ENCODE peak calls at places on chromosomes 16 and 17, in nine cellular contexts. One of them, this sample, is unnamed.

GRCh38 chr17:72945468-72945867 is 147.0 kb downstream of the SLC39A11 start:
- DNase-seq in HepG2: no peak
- DNase-seq in NCI-H1048: no peak
- DNase-seq in colonic mucosa: no peak
- DNase-seq in RPMI7951: no peak
- DNase-seq in stimulated activated CD4-positive, alpha-beta T cell treated with anti-CD3 and anti-CD28 coated beads, Interleukin-4, amount 100 ng/mL, for 4 hours: no peak
- DNase-seq in effector CD4-positive, alpha-beta T cell: no peak
- DNase-seq in NT2/D1: no peak
- DNase-seq in activated naive CD8-positive, alpha-beta T cell treated with anti-CD3 and anti-CD28 coated beads for 36 hours: no peak
- DNase-seq in this sample: no peak

GRCh38 chr17:15490634-15491261 is 23.3 kb upstream of the CDRT4 start:
- DNase-seq in HepG2: no peak
- DNase-seq in NCI-H1048: no peak
- DNase-seq in colonic mucosa: peak
- DNase-seq in RPMI7951: peak
- DNase-seq in stimulated activated CD4-positive, alpha-beta T cell treated with anti-CD3 and anti-CD28 coated beads, Interleukin-4, amount 100 ng/mL, for 4 hours: no peak
- DNase-seq in effector CD4-positive, alpha-beta T cell: no peak
- DNase-seq in NT2/D1: peak
- DNase-seq in activated naive CD8-positive, alpha-beta T cell treated with anti-CD3 and anti-CD28 coated beads for 36 hours: no peak
- DNase-seq in this sample: peak

GRCh38 chr16:86073103-86073625 is 174.2 kb downstream of the IRF8 start:
- DNase-seq in HepG2: no peak
- DNase-seq in NCI-H1048: no peak
- DNase-seq in colonic mucosa: no peak
- DNase-seq in RPMI7951: no peak
- DNase-seq in stimulated activated CD4-positive, alpha-beta T cell treated with anti-CD3 and anti-CD28 coated beads, Interleukin-4, amount 100 ng/mL, for 4 hours: no peak
- DNase-seq in effector CD4-positive, alpha-beta T cell: no peak
- DNase-seq in NT2/D1: no peak
- DNase-seq in activated naive CD8-positive, alpha-beta T cell treated with anti-CD3 and anti-CD28 coated beads for 36 hours: no peak
- DNase-seq in this sample: no peak

GRCh38 chr16:84829168-84829965 is 9.6 kb downstream of the CRISPLD2 start:
- DNase-seq in HepG2: no peak
- DNase-seq in NCI-H1048: no peak
- DNase-seq in colonic mucosa: peak
- DNase-seq in RPMI7951: peak
- DNase-seq in stimulated activated CD4-positive, alpha-beta T cell treated with anti-CD3 and anti-CD28 coated beads, Interleukin-4, amount 100 ng/mL, for 4 hours: no peak
- DNase-seq in effector CD4-positive, alpha-beta T cell: no peak
- DNase-seq in NT2/D1: no peak
- DNase-seq in activated naive CD8-positive, alpha-beta T cell treated with anti-CD3 and anti-CD28 coated beads for 36 hours: no peak
- DNase-seq in this sample: no peak

GRCh38 chr17:57823469-57824401 is 26.1 kb downstream of the MRPS23 start:
- DNase-seq in HepG2: no peak
- DNase-seq in NCI-H1048: no peak
- DNase-seq in colonic mucosa: no peak
- DNase-seq in RPMI7951: peak
- DNase-seq in stimulated activated CD4-positive, alpha-beta T cell treated with anti-CD3 and anti-CD28 coated beads, Interleukin-4, amount 100 ng/mL, for 4 hours: no peak
- DNase-seq in effector CD4-positive, alpha-beta T cell: no peak
- DNase-seq in NT2/D1: no peak
- DNase-seq in activated naive CD8-positive, alpha-beta T cell treated with anti-CD3 and anti-CD28 coated beads for 36 hours: no peak
- DNase-seq in this sample: no peak

GRCh38 chr17:68089881-68090280 is 54.3 kb downstream of the KPNA2 start:
- DNase-seq in HepG2: peak
- DNase-seq in NCI-H1048: no peak
- DNase-seq in colonic mucosa: peak
- DNase-seq in RPMI7951: peak
- DNase-seq in stimulated activated CD4-positive, alpha-beta T cell treated with anti-CD3 and anti-CD28 coated beads, Interleukin-4, amount 100 ng/mL, for 4 hours: no peak
- DNase-seq in effector CD4-positive, alpha-beta T cell: no peak
- DNase-seq in NT2/D1: peak
- DNase-seq in activated naive CD8-positive, alpha-beta T cell treated with anti-CD3 and anti-CD28 coated beads for 36 hours: no peak
- DNase-seq in this sample: no peak

GRCh38 chr17:65027305-65027704 is 29.2 kb downstream of the GNA13 start:
- DNase-seq in HepG2: peak
- DNase-seq in NCI-H1048: no peak
- DNase-seq in colonic mucosa: no peak
- DNase-seq in RPMI7951: peak
- DNase-seq in stimulated activated CD4-positive, alpha-beta T cell treated with anti-CD3 and anti-CD28 coated beads, Interleukin-4, amount 100 ng/mL, for 4 hours: peak
- DNase-seq in effector CD4-positive, alpha-beta T cell: peak
- DNase-seq in NT2/D1: peak
- DNase-seq in activated naive CD8-positive, alpha-beta T cell treated with anti-CD3 and anti-CD28 coated beads for 36 hours: peak
- DNase-seq in this sample: no peak

GRCh38 chr17:49585422-49586027 is 9.9 kb downstream of the NXPH3 start:
- DNase-seq in HepG2: no peak
- DNase-seq in NCI-H1048: no peak
- DNase-seq in colonic mucosa: no peak
- DNase-seq in RPMI7951: no peak
- DNase-seq in stimulated activated CD4-positive, alpha-beta T cell treated with anti-CD3 and anti-CD28 coated beads, Interleukin-4, amount 100 ng/mL, for 4 hours: no peak
- DNase-seq in effector CD4-positive, alpha-beta T cell: no peak
- DNase-seq in NT2/D1: no peak
- DNase-seq in activated naive CD8-positive, alpha-beta T cell treated with anti-CD3 and anti-CD28 coated beads for 36 hours: no peak
- DNase-seq in this sample: no peak

GRCh38 chr17:29844339-29845048 is 85.5 kb downstream of the SSH2 start:
- DNase-seq in HepG2: no peak
- DNase-seq in NCI-H1048: no peak
- DNase-seq in colonic mucosa: no peak
- DNase-seq in RPMI7951: peak
- DNase-seq in stimulated activated CD4-positive, alpha-beta T cell treated with anti-CD3 and anti-CD28 coated beads, Interleukin-4, amount 100 ng/mL, for 4 hours: no peak
- DNase-seq in effector CD4-positive, alpha-beta T cell: no peak
- DNase-seq in NT2/D1: no peak
- DNase-seq in activated naive CD8-positive, alpha-beta T cell treated with anti-CD3 and anti-CD28 coated beads for 36 hours: no peak
- DNase-seq in this sample: no peak

GRCh38 chr17:75980188-75981018 is 1.4 kb downstream of the TEN1 start:
- DNase-seq in HepG2: no peak
- DNase-seq in NCI-H1048: no peak
- DNase-seq in colonic mucosa: no peak
- DNase-seq in RPMI7951: no peak
- DNase-seq in stimulated activated CD4-positive, alpha-beta T cell treated with anti-CD3 and anti-CD28 coated beads, Interleukin-4, amount 100 ng/mL, for 4 hours: no peak
- DNase-seq in effector CD4-positive, alpha-beta T cell: no peak
- DNase-seq in NT2/D1: no peak
- DNase-seq in activated naive CD8-positive, alpha-beta T cell treated with anti-CD3 and anti-CD28 coated beads for 36 hours: no peak
- DNase-seq in this sample: no peak

GRCh38 chr16:21574372-21574771 is 25.0 kb upstream of the METTL9 start:
- DNase-seq in HepG2: no peak
- DNase-seq in NCI-H1048: no peak
- DNase-seq in colonic mucosa: no peak
- DNase-seq in RPMI7951: no peak
- DNase-seq in stimulated activated CD4-positive, alpha-beta T cell treated with anti-CD3 and anti-CD28 coated beads, Interleukin-4, amount 100 ng/mL, for 4 hours: no peak
- DNase-seq in effector CD4-positive, alpha-beta T cell: no peak
- DNase-seq in NT2/D1: no peak
- DNase-seq in activated naive CD8-positive, alpha-beta T cell treated with anti-CD3 and anti-CD28 coated beads for 36 hours: no peak
- DNase-seq in this sample: no peak

GRCh38 chr17:73770115-73770848 is 126.0 kb upstream of the SDK2 start:
- DNase-seq in HepG2: no peak
- DNase-seq in NCI-H1048: no peak
- DNase-seq in colonic mucosa: peak
- DNase-seq in RPMI7951: peak
- DNase-seq in stimulated activated CD4-positive, alpha-beta T cell treated with anti-CD3 and anti-CD28 coated beads, Interleukin-4, amount 100 ng/mL, for 4 hours: no peak
- DNase-seq in effector CD4-positive, alpha-beta T cell: no peak
- DNase-seq in NT2/D1: no peak
- DNase-seq in activated naive CD8-positive, alpha-beta T cell treated with anti-CD3 and anti-CD28 coated beads for 36 hours: no peak
- DNase-seq in this sample: peak

This sample was measured in hypothalamus.